ENCODE peak calls at places on chromosomes 7 and 10, in six cellular contexts. H is SK-N-SH, R is GDM1, X is uterus, U is NCI-H2081, C is GM03348. N is an unnamed sample.

GRCh38 chr7:47571355-47572100 is 10.4 kb downstream of the TNS3 start:
- DNase-seq in X (peak), H (peak), R (peak), U (peak), C (peak), N (peak)

GRCh38 chr7:151018421-151019129 is 5.7 kb downstream of the ATG9B start:
- DNase-seq in H (no peak), C (no peak), U (no peak), R (no peak), X (no peak), N (no peak)

GRCh38 chr10:29559996-29560395 is 74.8 kb downstream of the SVIL start:
- DNase-seq in H (no peak), C (no peak), X (peak), R (no peak), U (no peak), N (no peak)

GRCh38 chr7:121301441-121302213 is 27.2 kb upstream of the WNT16 start:
- DNase-seq in X (no peak), U (no peak), H (no peak), R (no peak), C (no peak), N (no peak)

GRCh38 chr10:37010741-37011140 is 114.7 kb upstream of the ANKRD30A start:
- DNase-seq in H (no peak), C (no peak), R (no peak), U (no peak), X (no peak), N (no peak)

GRCh38 chr7:24700446-24701044 is 56.7 kb downstream of the GSDME start:
- DNase-seq in C (no peak), U (no peak), H (no peak), R (no peak), X (no peak), N (no peak)

GRCh38 chr7:34075976-34076375 is 170.6 kb downstream of the BMPER start:
- DNase-seq in X (no peak), U (no peak), C (peak), H (no peak), R (no peak), N (peak)

GRCh38 chr7:136033413-136034031 is 56.4 kb upstream of the MTPN start:
- DNase-seq in U (no peak), R (no peak), H (peak), C (no peak), X (peak), N (no peak)

GRCh38 chr7:6159097-6159483 is 113.3 kb downstream of the CYTH3 start:
- DNase-seq in X (no peak), R (no peak), U (no peak), H (peak), C (no peak), N (no peak)

GRCh38 chr7:77456711-77457110 is 40.6 kb upstream of the GSAP start:
- DNase-seq in H (no peak), U (no peak), R (no peak), C (no peak), X (no peak), N (no peak)